ENCODE peak calls at places on chromosomes 2 and 18, in nine cellular contexts. W is CD4-positive, alpha-beta T cell; A is Daoy; D is hepatic stellate cell; O is effector CD4-positive, alpha-beta T cell; N is brain microvascular endothelial cell; S is AML-193; X is NCI-H1092 treated with DMSO at 0.1 percent for 48 hours; V is coronary artery. J is an unnamed sample.

GRCh38 chr18:56741685-56742084 is 90.5 kb downstream of the WDR7 start:
- DNase-seq in W (no peak), A (no peak), D (no peak), O (no peak), N (no peak), S (no peak), X (no peak), V (no peak), J (no peak)

GRCh38 chr2:236408786-236409185 is 144.6 kb upstream of the ASB18 start:
- DNase-seq in W (no peak), A (no peak), D (no peak), O (no peak), N (no peak), S (no peak), X (no peak), V (no peak), J (no peak)

GRCh38 chr2:229843613-229844012 is 78.2 kb downstream of the TRIP12 start:
- DNase-seq in W (no peak), A (no peak), D (no peak), O (no peak), N (no peak), S (no peak), X (no peak), V (no peak), J (no peak)

GRCh38 chr2:12819098-12819465 is 102.3 kb downstream of the TRIB2 start:
- DNase-seq in W (no peak), A (peak), D (peak), O (no peak), N (peak), S (peak), X (no peak), V (peak), J (no peak)

GRCh38 chr2:20093263-20094141 is 42.1 kb upstream of the LAPTM4A start:
- DNase-seq in W (no peak), A (peak), D (peak), O (no peak), N (peak), S (no peak), X (peak), V (no peak), J (no peak)

GRCh38 chr2:239168575-239168974 is 232.2 kb downstream of the HDAC4 start:
- DNase-seq in W (no peak), A (no peak), D (no peak), O (no peak), N (no peak), S (no peak), X (no peak), V (peak), J (peak)

GRCh38 chr18:12048827-12049175 is 44.8 kb upstream of the ANKRD62 start:
- DNase-seq in W (no peak), A (peak), D (no peak), O (no peak), N (no peak), S (no peak), X (no peak), V (no peak), J (no peak)

GRCh38 chr2:173963817-173964564 is 1.2 kb downstream of the SP3 start:
- DNase-seq in W (peak), A (peak), D (peak), O (peak), N (peak), S (peak), X (peak), V (peak), J (peak)

GRCh38 chr2:24768601-24769000 is 24.6 kb downstream of the PTRHD1 start:
- DNase-seq in W (no peak), A (no peak), D (no peak), O (no peak), N (no peak), S (no peak), X (no peak), V (no peak), J (no peak)

GRCh38 chr2:145356046-145356445 is 836.1 kb upstream of the ZEB2 start:
- DNase-seq in W (no peak), A (no peak), D (no peak), O (no peak), N (no peak), S (no peak), X (no peak), V (no peak), J (no peak)

GRCh38 chr18:71809711-71810110 is 734.4 kb downstream of the CBLN2 start:
- DNase-seq in W (no peak), A (no peak), D (no peak), O (no peak), N (no peak), S (no peak), X (no peak), V (no peak), J (no peak)

GRCh38 chr2:95346236-95346737 is 49.1 kb downstream of the KCNIP3 start:
- DNase-seq in W (no peak), A (peak), D (peak), O (no peak), N (no peak), S (no peak), X (no peak), V (peak), J (no peak)

GRCh38 chr2:159712929-159713575 is 746 bp downstream of the MARCHF7 start:
- DNase-seq in W (no peak), A (no peak), D (no peak), O (no peak), N (no peak), S (peak), X (peak), V (no peak), J (no peak)

GRCh38 chr2:183614797-183615429 is 490.7 kb downstream of the NUP35 start:
- DNase-seq in W (no peak), A (no peak), D (no peak), O (no peak), N (no peak), S (no peak), X (peak), V (no peak), J (no peak)

GRCh38 chr2:170696006-170696405 is 19.1 kb upstream of the SP5 start:
- DNase-seq in W (no peak), A (no peak), D (no peak), O (no peak), N (no peak), S (no peak), X (no peak), V (no peak), J (no peak)

GRCh38 chr2:136006658-136007057 is 21.2 kb upstream of the DARS1 start:
- DNase-seq in W (no peak), A (no peak), D (no peak), O (no peak), N (no peak), S (no peak), X (no peak), V (no peak), J (no peak)

GRCh38 chr2:38581193-38582147 is 21.3 kb downstream of the HNRNPLL start:
- DNase-seq in W (peak), A (peak), D (no peak), O (peak), N (no peak), S (peak), X (peak), V (no peak), J (no peak)

GRCh38 chr18:45505497-45506206 is 109.6 kb upstream of the SLC14A2 start:
- DNase-seq in W (no peak), A (no peak), D (no peak), O (no peak), N (no peak), S (no peak), X (no peak), V (no peak), J (no peak)

GRCh38 chr2:232779465-232779864 is 3.1 kb upstream of the KCNJ13 start:
- DNase-seq in W (no peak), A (no peak), D (no peak), O (no peak), N (no peak), S (no peak), X (no peak), V (no peak), J (no peak)

GRCh38 chr2:120208381-120209353 is 14.5 kb downstream of the TMEM185B start:
- DNase-seq in W (no peak), A (no peak), D (no peak), O (no peak), N (no peak), S (no peak), X (no peak), V (no peak), J (no peak)

GRCh38 chr2:118791511-118791910 is 55.9 kb downstream of the EN1 start:
- DNase-seq in W (no peak), A (no peak), D (no peak), O (no peak), N (no peak), S (no peak), X (no peak), V (no peak), J (no peak)

GRCh38 chr2:26521054-26521912 is 43.4 kb upstream of the OTOF start:
- DNase-seq in W (no peak), A (peak), D (peak), O (no peak), N (peak), S (no peak), X (peak), V (no peak), J (no peak)

GRCh38 chr2:121868652-121869051 is 113.2 kb downstream of the TSN start:
- DNase-seq in W (no peak), A (no peak), D (no peak), O (no peak), N (no peak), S (no peak), X (peak), V (no peak), J (no peak)

GRCh38 chr2:161426788-161427412 is 10.8 kb downstream of the TBR1 start:
- DNase-seq in W (no peak), A (no peak), D (peak), O (no peak), N (no peak), S (no peak), X (no peak), V (no peak), J (no peak)

GRCh38 chr2:43986600-43986999 is 9.2 kb downstream of the LRPPRC start:
- DNase-seq in W (no peak), A (no peak), D (no peak), O (no peak), N (no peak), S (no peak), X (no peak), V (no peak), J (no peak)

GRCh38 chr2:169573974-169574299 is 272 bp upstream of the FASTKD1 start:
- DNase-seq in W (no peak), A (no peak), D (no peak), O (no peak), N (no peak), S (no peak), X (no peak), V (no peak), J (no peak)